ENCODE peak calls at places on chromosomes 7 and 10, in five cellular contexts. E is activated CD4-positive, alpha-beta T cell treated with anti-CD3 and anti-CD28 coated beads for 36 hours; P is brain pericyte; K is Peyer's patch; D is posterior vena cava. I is an unnamed sample.

GRCh38 chr10:79146611-79147130 is 77.9 kb downstream of the ZMIZ1 start:
- DNase-seq in E (peak), P (no peak), K (peak), D (peak), I (no peak)

GRCh38 chr7:34036972-34037792 is 131.8 kb downstream of the BMPER start:
- DNase-seq in E (no peak), P (no peak), K (no peak), D (no peak), I (no peak)

GRCh38 chr10:3239920-3240909 is 67.6 kb upstream of the PITRM1 start:
- DNase-seq in E (no peak), P (no peak), K (no peak), D (no peak), I (peak)

GRCh38 chr7:44431091-44431608 is 59.3 kb downstream of the NUDCD3 start:
- DNase-seq in E (peak), P (no peak), K (no peak), D (no peak), I (no peak)

GRCh38 chr7:40604601-40605438 is 470.0 kb downstream of the SUGCT start:
- DNase-seq in E (peak), P (peak), K (no peak), D (peak), I (no peak)

GRCh38 chr7:112421666-112422486 is 28.4 kb upstream of the IFRD1 start:
- DNase-seq in E (peak), P (no peak), K (no peak), D (no peak), I (no peak)

GRCh38 chr7:94212160-94212559 is 182.5 kb upstream of the COL1A2 start:
- DNase-seq in E (no peak), P (no peak), K (no peak), D (no peak), I (no peak)

GRCh38 chr10:58326967-58327381 is 7.8 kb upstream of the UBE2D1 start:
- DNase-seq in E (no peak), P (no peak), K (no peak), D (peak), I (peak)

GRCh38 chr7:37110641-37111421 is 337.8 kb downstream of the ELMO1 start:
- DNase-seq in E (no peak), P (no peak), K (no peak), D (no peak), I (no peak)

GRCh38 chr7:51601461-51601860 is 284.9 kb upstream of the COBL start:
- DNase-seq in E (no peak), P (no peak), K (no peak), D (no peak), I (no peak)

GRCh38 chr10:34756584-34756983 is 58.5 kb downstream of the PARD3 start:
- DNase-seq in E (no peak), P (no peak), K (no peak), D (no peak), I (no peak)

GRCh38 chr7:128879461-128879938 is 16.8 kb downstream of the ATP6V1F start:
- DNase-seq in E (no peak), P (no peak), K (no peak), D (peak), I (no peak)

GRCh38 chr7:128794020-128794419 is 2.3 kb downstream of the CCDC136 start:
- DNase-seq in E (peak), P (no peak), K (no peak), D (no peak), I (no peak)

GRCh38 chr7:128093606-128094005 is 62.4 kb upstream of the LRRC4 start:
- DNase-seq in E (no peak), P (no peak), K (no peak), D (no peak), I (no peak)

GRCh38 chr7:89695241-89695640 is 459.0 kb upstream of the STEAP1 start:
- DNase-seq in E (no peak), P (no peak), K (no peak), D (no peak), I (no peak)

GRCh38 chr7:22351329-22351692 is 5.6 kb downstream of the RAPGEF5 start:
- DNase-seq in E (no peak), P (no peak), K (no peak), D (no peak), I (no peak)

GRCh38 chr10:50416181-50416824 is 165.0 kb upstream of the ASAH2 start:
- DNase-seq in E (no peak), P (no peak), K (no peak), D (no peak), I (no peak)

GRCh38 chr10:112335866-112336265 is 38.0 kb upstream of the ACSL5 start:
- DNase-seq in E (no peak), P (no peak), K (no peak), D (no peak), I (no peak)

GRCh38 chr10:94219829-94220228 is 142.9 kb downstream of the NOC3L start:
- DNase-seq in E (no peak), P (peak), K (no peak), D (no peak), I (no peak)

GRCh38 chr7:149103424-149103823 is 12.9 kb upstream of the ZNF786 start:
- DNase-seq in E (no peak), P (no peak), K (no peak), D (no peak), I (no peak)

GRCh38 chr10:103040424-103040823 is 122.3 kb downstream of the CNNM2 start:
- DNase-seq in E (no peak), P (no peak), K (no peak), D (no peak), I (no peak)

GRCh38 chr10:75568721-75569120 is 137.3 kb downstream of the LRMDA start:
- DNase-seq in E (no peak), P (no peak), K (no peak), D (no peak), I (no peak)

GRCh38 chr7:137454169-137455166 is 110.9 kb upstream of the PTN start:
- DNase-seq in E (no peak), P (peak), K (no peak), D (no peak), I (peak)

GRCh38 chr10:96275685-96276418 is 4.5 kb upstream of the BLNK start:
- DNase-seq in E (no peak), P (no peak), K (no peak), D (no peak), I (no peak)

GRCh38 chr7:133364959-133365680 is 112.2 kb downstream of the EXOC4 start:
- DNase-seq in E (no peak), P (no peak), K (no peak), D (no peak), I (no peak)

GRCh38 chr7:27614102-27614501 is 48.6 kb downstream of the HIBADH start:
- DNase-seq in E (no peak), P (no peak), K (no peak), D (no peak), I (no peak)

GRCh38 chr10:115001506-115002381 is 63.7 kb downstream of the TRUB1 start:
- DNase-seq in E (no peak), P (no peak), K (peak), D (no peak), I (no peak)

GRCh38 chr7:127578711-127579275 is 6.6 kb downstream of the GCC1 start:
- DNase-seq in E (no peak), P (no peak), K (no peak), D (no peak), I (no peak)

GRCh38 chr10:52759154-52759553 is 13.4 kb downstream of the MBL2 start:
- DNase-seq in E (no peak), P (no peak), K (no peak), D (no peak), I (no peak)

GRCh38 chr10:802506-802905 is 113.0 kb upstream of the DIP2C start:
- DNase-seq in E (no peak), P (no peak), K (no peak), D (peak), I (no peak)

GRCh38 chr7:90817846-90818245 is 221.7 kb downstream of the CDK14 start:
- DNase-seq in E (no peak), P (no peak), K (no peak), D (no peak), I (no peak)

GRCh38 chr7:12481722-12482121 is 78.1 kb upstream of the VWDE start:
- DNase-seq in E (no peak), P (no peak), K (no peak), D (no peak), I (no peak)

GRCh38 chr10:74827694-74828093 is 1.3 kb downstream of the KAT6B start:
- DNase-seq in E (no peak), P (no peak), K (no peak), D (peak), I (no peak)

GRCh38 chr10:87095241-87095945 is 387 bp downstream of the SHLD2 start:
- DNase-seq in E (peak), P (no peak), K (peak), D (peak), I (peak)

GRCh38 chr7:113561446-113561845 is 357.4 kb downstream of the PPP1R3A start:
- DNase-seq in E (no peak), P (no peak), K (no peak), D (no peak), I (no peak)

I was measured in uterus.